ENCODE peak calls at places on chromosomes 1 and 21, in nine cellular contexts. P is body of pancreas, N is IMR-90, S is K562, W is upper lobe of left lung, Z is A549, K is HepG2, T is heart left ventricle, L is HCT116. F is an unnamed sample.

GRCh38 chr1:117606608-117607261 is 887 bp downstream of the TENT5C start:
- ATAC-seq in S (peak), K (peak), Z (no peak), L (no peak), T (no peak), P (peak), W (peak), N (peak), F (no peak)

GRCh38 chr1:27522860-27523665 is 33.1 kb upstream of the WASF2 start:
- ATAC-seq in S (peak), L (no peak), K (peak), W (no peak), Z (peak), T (no peak), P (no peak), N (no peak), F (no peak)

GRCh38 chr1:175665628-175666027 is 77.8 kb downstream of the TNR start:
- ATAC-seq in T (no peak), N (no peak), L (no peak), S (no peak), W (no peak), Z (no peak), K (no peak), P (peak), F (no peak)

GRCh38 chr1:27144349-27144748 is 10.6 kb downstream of the SLC9A1 start:
- ATAC-seq in T (no peak), L (no peak), N (no peak), Z (no peak), K (no peak), P (peak), S (no peak), W (no peak), F (no peak)

GRCh38 chr1:58592521-58593134 is 15.6 kb upstream of the TACSTD2 start:
- ATAC-seq in S (no peak), T (peak), N (peak), Z (peak), L (peak), W (peak), P (peak), K (no peak), F (peak)

GRCh38 chr1:171758011-171758410 is 16.1 kb upstream of the VAMP4 start:
- ATAC-seq in S (no peak), K (no peak), L (no peak), N (no peak), P (no peak), T (no peak), W (no peak), Z (no peak), F (no peak)

GRCh38 chr1:2494323-2494693 is 18.2 kb downstream of the PLCH2 start:
- ATAC-seq in L (peak), Z (peak), K (peak), S (no peak), P (no peak), T (no peak), N (no peak), W (no peak), F (no peak)

GRCh38 chr1:172727956-172728603 is 69.2 kb downstream of the FASLG start:
- ATAC-seq in L (peak), N (peak), T (no peak), P (peak), S (peak), W (peak), K (peak), Z (peak), F (no peak)

GRCh38 chr21:29125199-29125598 is 5.2 kb upstream of the MAP3K7CL start:
- ATAC-seq in S (no peak), P (no peak), Z (no peak), L (no peak), N (no peak), K (no peak), W (no peak), T (no peak), F (no peak)

GRCh38 chr1:8420318-8420717 is 102.4 kb downstream of the SLC45A1 start:
- ATAC-seq in K (peak), Z (no peak), S (no peak), N (no peak), L (no peak), W (no peak), T (no peak), P (no peak), F (no peak)

GRCh38 chr1:25820247-25821111 is 725 bp downstream of the MTFR1L start:
- ATAC-seq in Z (peak), P (peak), N (peak), L (peak), T (peak), S (peak), K (peak), W (peak), F (peak)
- TF ChIP-seq POLR2A in Z (no peak), P (no peak), N (no peak), L (no peak), T (no peak), S (peak), K (peak), W (no peak), F (no peak)

GRCh38 chr1:192538407-192539311 is 36.9 kb upstream of the RGS1 start:
- ATAC-seq in P (no peak), S (no peak), Z (no peak), N (no peak), W (no peak), K (no peak), L (no peak), T (no peak), F (no peak)
- TF ChIP-seq POLR2A in P (no peak), S (no peak), Z (no peak), N (no peak), W (no peak), K (no peak), L (no peak), T (no peak), F (no peak)

DNA sequence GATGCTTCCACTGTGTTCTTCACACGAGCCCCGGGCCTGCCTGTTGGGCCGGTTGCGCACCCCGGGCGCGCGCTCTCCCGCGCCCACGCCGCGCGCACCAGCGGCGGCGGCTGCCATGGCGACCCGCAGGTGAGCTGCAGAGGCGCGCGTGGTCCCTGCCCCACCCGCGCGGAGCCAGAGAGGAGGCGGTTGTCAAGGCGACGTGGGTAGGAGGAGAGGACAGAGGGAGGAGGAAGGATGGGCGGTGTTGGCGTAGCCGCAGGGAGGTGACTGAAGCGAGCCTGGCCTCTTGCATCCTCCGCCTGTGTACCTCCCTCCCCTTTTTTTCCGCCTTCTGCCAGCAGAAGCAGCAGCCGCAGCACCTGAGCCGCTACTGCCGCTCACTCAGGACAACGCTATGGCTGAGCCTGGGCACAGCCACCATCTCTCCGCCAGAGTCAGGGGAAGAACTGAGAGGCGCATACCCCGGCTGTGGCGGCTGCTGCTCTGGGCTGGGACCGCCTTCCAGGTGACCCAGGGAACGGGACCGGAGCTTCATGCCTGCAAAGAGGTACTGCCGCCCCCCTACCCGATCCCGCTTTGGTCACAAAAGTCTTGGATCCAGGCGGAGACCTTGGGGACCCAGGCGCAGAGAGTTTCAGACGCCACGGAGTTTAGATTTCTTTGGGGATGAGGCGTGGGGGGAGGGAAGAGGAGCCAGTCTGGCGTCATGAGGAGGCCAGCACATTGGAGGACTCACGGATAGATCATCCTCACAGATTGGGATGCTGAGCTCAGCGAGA is at the start of gene ELAPOR1:
- ATAC-seq in L (no peak), P (peak), S (no peak), T (no peak), W (peak), Z (no peak), N (peak), K (no peak), F (peak)
- TF ChIP-seq POLR2A in L (no peak), P (peak), S (no peak), T (no peak), W (no peak), Z (no peak), N (no peak), K (no peak), F (no peak)

GRCh38 chr1:4595341-4596225 is 58.8 kb upstream of the AJAP1 start:
- ATAC-seq in W (no peak), P (no peak), S (no peak), T (no peak), L (no peak), Z (no peak), K (no peak), N (no peak), F (no peak)
- TF ChIP-seq POLR2A in W (no peak), P (no peak), S (no peak), T (no peak), L (no peak), Z (no peak), K (no peak), N (no peak), F (no peak)